ENCODE peak calls at places on chromosomes 7 and 10, in four cellular contexts. B, H, C and K are unnamed samples.

GRCh38 chr7:123999698-124000097 is 33.2 kb downstream of the TMEM229A start:
- DNase-seq in B (no peak), H (no peak), C (no peak), K (no peak)

GRCh38 chr10:43585981-43586738 is 11.7 kb upstream of the ZNF239 start:
- DNase-seq in B (no peak), H (no peak), C (no peak), K (no peak)

GRCh38 chr7:36131499-36131898 is 21.6 kb upstream of the EEPD1 start:
- DNase-seq in B (no peak), H (no peak), C (no peak), K (no peak)

GRCh38 chr10:20855398-20856038 is 41.6 kb downstream of the NEBL start:
- DNase-seq in B (peak), H (no peak), C (no peak), K (no peak)

GRCh38 chr10:99920486-99920885 is 89.3 kb downstream of the DNMBP start:
- DNase-seq in B (no peak), H (no peak), C (no peak), K (no peak)

GRCh38 chr7:98105942-98106544 is 619 bp upstream of the LMTK2 start:
- DNase-seq in B (no peak), H (no peak), C (no peak), K (no peak)

GRCh38 chr7:41316410-41316809 is 386.5 kb downstream of the INHBA start:
- DNase-seq in B (no peak), H (no peak), C (no peak), K (no peak)

GRCh38 chr7:26103541-26104070 is 48.4 kb upstream of the NFE2L3 start:
- DNase-seq in B (no peak), H (no peak), C (no peak), K (no peak)

GRCh38 chr10:79077488-79078173 is 8.9 kb downstream of the ZMIZ1 start:
- DNase-seq in B (peak), H (no peak), C (no peak), K (no peak)

GRCh38 chr7:31443457-31443856 is 70.4 kb upstream of the ITPRID1 start:
- DNase-seq in B (peak), H (no peak), C (no peak), K (no peak)

GRCh38 chr7:100220833-100221718 is 1.3 kb downstream of the PVRIG start:
- DNase-seq in B (no peak), H (no peak), C (peak), K (no peak)

GRCh38 chr7:105982388-105982787 is 19.3 kb downstream of the CDHR3 start:
- DNase-seq in B (no peak), H (no peak), C (no peak), K (no peak)

GRCh38 chr10:9634466-9634865 is 1383.2 kb upstream of the CELF2 start:
- DNase-seq in B (peak), H (no peak), C (no peak), K (no peak)

GRCh38 chr7:69871213-69871885 is 273.1 kb downstream of the AUTS2 start:
- DNase-seq in B (peak), H (no peak), C (no peak), K (no peak)

GRCh38 chr10:75019360-75019759 is 92.1 kb upstream of the SAMD8 start:
- DNase-seq in B (peak), H (no peak), C (no peak), K (no peak)

GRCh38 chr7:20310963-20311742 is 19.5 kb upstream of the ITGB8 start:
- DNase-seq in B (peak), H (no peak), C (no peak), K (no peak)

GRCh38 chr10:44853148-44853734 is 57.9 kb upstream of the TMEM72 start:
- DNase-seq in B (peak), H (no peak), C (no peak), K (no peak)

GRCh38 chr10:95445837-95446347 is 115.3 kb downstream of the SORBS1 start:
- DNase-seq in B (peak), H (peak), C (no peak), K (peak)

GRCh38 chr7:144001543-144001942 is 1.4 kb downstream of the OR6B1 start:
- DNase-seq in B (no peak), H (no peak), C (no peak), K (no peak)

GRCh38 chr10:126059101-126059826 is 162.9 kb downstream of the FANK1 start:
- DNase-seq in B (peak), H (no peak), C (no peak), K (no peak)

GRCh38 chr7:130210181-130210935 is 2.7 kb downstream of the SSMEM1 start:
- DNase-seq in B (peak), H (no peak), C (no peak), K (no peak)

GRCh38 chr10:81679291-81679690 is 195.7 kb upstream of the NRG3 start:
- DNase-seq in B (no peak), H (no peak), C (no peak), K (no peak)

GRCh38 chr10:22697101-22697500 is 17.3 kb downstream of the PIP4K2A start:
- DNase-seq in B (no peak), H (no peak), C (no peak), K (no peak)

GRCh38 chr10:79065091-79065551 is 3.6 kb upstream of the ZMIZ1 start:
- DNase-seq in B (no peak), H (peak), C (peak), K (no peak)

GRCh38 chr7:142298009-142298408 is 40.2 kb upstream of the PRSS58 start:
- DNase-seq in B (no peak), H (no peak), C (no peak), K (no peak)

GRCh38 chr7:81600608-81601007 is 169.2 kb downstream of the HGF start:
- DNase-seq in B (peak), H (no peak), C (no peak), K (no peak)

GRCh38 chr10:29119374-29119773 is 169.5 kb upstream of the LYZL1 start:
- DNase-seq in B (no peak), H (no peak), C (no peak), K (no peak)

GRCh38 chr7:50646069-50646468 is 80.9 kb upstream of the DDC start:
- DNase-seq in B (no peak), H (no peak), C (no peak), K (no peak)

GRCh38 chr10:34768261-34768971 is 46.7 kb downstream of the PARD3 start:
- DNase-seq in B (no peak), H (peak), C (peak), K (no peak)

GRCh38 chr10:20100157-20100556 is 283.9 kb downstream of the PLXDC2 start:
- DNase-seq in B (peak), H (no peak), C (no peak), K (no peak)

GRCh38 chr7:73988197-73988596 is 39.8 kb upstream of the ELN start:
- DNase-seq in B (no peak), H (no peak), C (no peak), K (no peak)

GRCh38 chr10:111677747-111678146 is 505.8 kb downstream of the GPAM start:
- DNase-seq in B (peak), H (no peak), C (no peak), K (no peak)

GRCh38 chr7:158395780-158396214 is 191.8 kb downstream of the PTPRN2 start:
- DNase-seq in B (no peak), H (no peak), C (no peak), K (no peak)

GRCh38 chr7:107691713-107692112 is 31.1 kb downstream of the SLC26A4 start:
- DNase-seq in B (no peak), H (no peak), C (no peak), K (no peak)

GRCh38 chr7:36642414-36642813 is 81.9 kb downstream of the AOAH start:
- DNase-seq in B (no peak), H (no peak), C (no peak), K (no peak)

GRCh38 chr10:76359001-76359400 is 927.6 kb downstream of the LRMDA start:
- DNase-seq in B (no peak), H (no peak), C (no peak), K (no peak)

GRCh38 chr10:132124201-132124920 is 58.6 kb downstream of the JAKMIP3 start:
- DNase-seq in B (no peak), H (peak), C (peak), K (no peak)

GRCh38 chr10:129848084-129848483 is 116.0 kb downstream of the EBF3 start:
- DNase-seq in B (no peak), H (no peak), C (no peak), K (no peak)
- TF ChIP-seq CTCF in B (no peak), H (no peak), C (no peak), K (no peak)

GRCh38 chr7:131555565-131556054 is 818 bp downstream of the PODXL start:
- DNase-seq in B (no peak), H (no peak), C (no peak), K (no peak)
- H3K4me3 ChIP-seq in B (peak), H (peak), C (peak), K (peak)

DNA sequence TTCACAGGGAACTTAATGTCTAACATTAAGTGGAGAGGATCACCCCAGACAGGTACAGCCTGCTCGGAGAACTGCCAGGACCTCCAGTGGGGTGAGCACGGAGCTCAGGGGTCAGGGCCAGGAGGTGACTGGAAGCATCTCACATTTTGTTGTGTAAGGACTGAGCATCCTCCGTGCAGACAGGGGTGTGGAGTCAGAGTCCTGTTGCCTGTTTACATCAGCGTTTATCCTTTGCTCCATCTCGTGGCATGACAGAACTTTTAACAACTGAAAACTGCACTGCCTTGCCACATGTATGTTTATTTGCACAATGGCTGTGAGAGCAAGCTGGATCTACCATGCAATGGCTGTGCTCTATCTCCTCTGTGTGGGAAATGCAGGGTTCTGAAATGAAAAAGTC is 175.4 kb upstream of the AKR1E2 start:
- DNase-seq in B (peak), H (no peak), C (no peak), K (no peak)
- TF ChIP-seq CTCF in B (peak), H (no peak), C (no peak), K (no peak)

GRCh38 chr7:2512713-2513112 is 6.9 kb upstream of the LFNG start:
- DNase-seq in B (no peak), H (no peak), C (no peak), K (no peak)

GRCh38 chr7:2512179-2512644 is 7.4 kb upstream of the LFNG start:
- DNase-seq in B (no peak), H (no peak), C (no peak), K (no peak)

GRCh38 chr7:2510130-2510776 is 9.3 kb upstream of the LFNG start:
- DNase-seq in B (no peak), H (no peak), C (no peak), K (no peak)

GRCh38 chr7:2511769-2512168 is 7.8 kb upstream of the LFNG start:
- DNase-seq in B (no peak), H (no peak), C (no peak), K (no peak)

GRCh38 chr7:2510909-2511768 is 8.4 kb upstream of the LFNG start:
- DNase-seq in B (peak), H (peak), C (no peak), K (no peak)
- H3K4me3 ChIP-seq in B (no peak), H (no peak), C (no peak), K (peak)

DNA sequence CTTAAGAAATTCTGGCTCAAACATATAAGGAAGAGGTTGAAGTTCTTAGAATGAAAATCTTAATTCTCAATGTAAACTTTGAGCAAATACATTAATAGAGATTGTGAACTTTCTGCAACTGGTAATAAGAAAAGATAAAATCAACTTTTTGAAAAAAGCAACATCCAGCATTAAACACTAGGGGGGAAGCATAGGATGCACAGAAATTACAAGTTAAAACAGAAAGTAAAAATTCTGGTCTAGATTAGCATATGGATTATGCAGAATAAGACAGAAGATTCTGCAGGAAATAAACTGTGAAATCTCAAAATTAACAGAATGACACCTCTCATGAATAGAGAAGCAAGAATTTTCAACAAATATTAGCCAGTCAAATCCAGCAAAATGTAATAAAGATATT is 38.0 kb upstream of the CAV2 start:
- DNase-seq in B (no peak), H (no peak), C (no peak), K (no peak)
- TF ChIP-seq CTCF in B (peak), H (no peak), C (no peak), K (no peak)

GRCh38 chr10:49300140-49300974 is 1.4 kb downstream of the C10orf71 start:
- DNase-seq in B (peak), H (peak), C (no peak), K (no peak)
- H3K4me3 ChIP-seq in B (no peak), H (peak), C (no peak), K (no peak)

GRCh38 chr7:27166475-27167169 is 1.3 kb upstream of the HOXA9 start:
- DNase-seq in B (peak), H (peak), C (peak), K (no peak)
- TF ChIP-seq CTCF in B (no peak), H (no peak), C (no peak), K (no peak)

DNA sequence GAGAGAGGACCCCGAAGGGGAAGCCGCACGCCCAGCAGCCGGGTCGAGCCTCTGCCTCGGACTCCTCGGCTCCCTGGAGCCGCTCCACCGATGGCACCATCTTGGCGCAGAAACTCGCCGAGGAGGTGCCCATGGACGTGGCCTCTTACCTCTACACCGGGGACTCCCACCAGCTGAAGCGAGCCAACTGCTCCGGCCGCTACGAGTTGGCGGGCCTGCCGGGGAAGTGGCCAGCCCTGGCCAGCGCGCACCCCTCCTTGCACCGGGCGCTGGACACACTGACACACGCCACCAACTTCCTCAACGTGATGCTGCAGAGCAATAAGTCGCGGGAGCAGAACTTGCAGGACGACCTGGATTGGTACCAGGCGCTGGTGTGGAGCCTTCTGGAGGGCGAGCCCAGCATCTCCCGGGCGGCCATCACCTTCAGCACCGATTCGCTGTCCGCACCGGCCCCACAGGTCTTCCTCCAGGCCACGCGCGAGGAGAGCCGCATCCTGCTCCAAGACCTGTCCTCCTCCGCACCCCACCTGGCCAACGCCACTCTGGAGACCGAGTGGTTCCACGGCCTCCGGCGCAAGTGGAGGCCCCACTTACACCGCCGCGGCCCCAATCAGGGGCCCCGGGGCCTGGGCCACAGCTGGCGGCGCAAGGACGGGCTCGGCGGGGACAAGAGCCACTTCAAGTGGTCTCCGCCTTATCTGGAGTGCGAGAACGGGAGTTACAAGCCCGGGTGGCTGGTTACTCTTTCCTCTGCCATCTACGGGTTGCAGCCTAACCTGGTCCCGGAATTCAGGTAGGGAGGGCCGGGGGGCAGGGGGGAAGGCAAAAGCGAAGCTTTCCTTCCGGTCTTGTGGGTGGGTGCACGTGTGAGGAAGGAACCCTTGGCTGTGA is 973 bp downstream of the GPR158 start:
- DNase-seq in B (no peak), H (no peak), C (peak), K (no peak)
- H3K4me3 ChIP-seq in B (no peak), H (no peak), C (peak), K (peak)